ENCODE peak calls at places on chromosomes 1 and 21, in seven cellular contexts. P is H9, O is mesendoderm, K is mesenchymal stem cell, D is IMR-90, Y is H1, V is trophoblast cell. Z is an unnamed sample.

GRCh38 chr21:34579411-34579810 is 35.5 kb downstream of the RCAN1 start:
- DNase-seq in K (peak; percentile 43), D (peak; percentile 86), V (peak; percentile 44), O (no peak), Y (no peak), P (no peak), Z (no peak)

GRCh38 chr1:162676087-162676486 is 43.8 kb downstream of the DDR2 start:
- DNase-seq in K (peak; percentile 52), D (peak; percentile 70), Y (no peak), V (no peak), O (no peak), P (no peak), Z (no peak)

GRCh38 chr1:39409055-39409816 is 82.2 kb upstream of the BMP8A start:
- DNase-seq in O (peak; percentile 73), P (peak; percentile 78), V (peak; percentile 76), K (peak; percentile 76), D (peak; percentile 75), Y (peak; percentile 76), Z (peak; percentile 31)

GRCh38 chr1:223726380-223727001 is 14.2 kb downstream of the CAPN2 start:
- DNase-seq in Y (peak; percentile 64), O (peak; percentile 94), D (peak; percentile 98), V (peak; percentile 56), K (peak; percentile 98), P (peak; percentile 89), Z (no peak)

GRCh38 chr1:24960071-24960801 is 30.2 kb upstream of the RUNX3 start:
- DNase-seq in K (no peak), O (no peak), D (no peak), V (no peak), P (no peak), Y (no peak), Z (no peak)

GRCh38 chr1:17633654-17634053 is 94.2 kb downstream of the ARHGEF10L start:
- DNase-seq in P (no peak), O (no peak), D (peak; percentile 79), K (no peak), V (peak; percentile 59), Y (no peak), Z (no peak)

GRCh38 chr1:47643506-47644215 is 205.8 kb downstream of the FOXD2 start:
- DNase-seq in O (peak; percentile 26), V (no peak), Y (no peak), K (no peak), P (no peak), D (no peak), Z (no peak)

GRCh38 chr1:237032029-237032428 is 10.0 kb upstream of the RYR2 start:
- DNase-seq in K (no peak), P (peak; percentile 62), D (no peak), V (no peak), O (peak; percentile 92), Y (no peak), Z (no peak)

GRCh38 chr1:30670195-30671060 is 53.0 kb downstream of the MATN1 start:
- DNase-seq in K (no peak), Y (no peak), V (no peak), D (peak; percentile 38), O (no peak), P (no peak), Z (no peak)

GRCh38 chr1:119275145-119275929 is 93.2 kb upstream of the HAO2 start:
- DNase-seq in D (peak; percentile 67), Y (peak; percentile 59), K (peak; percentile 58), V (peak; percentile 56), P (peak; percentile 54), O (peak; percentile 67), Z (peak; percentile 52)

GRCh38 chr1:60428161-60428560 is 354.6 kb upstream of the C1orf87 start:
- DNase-seq in D (no peak), O (no peak), P (no peak), Y (no peak), V (peak; percentile 2), K (no peak), Z (no peak)

GRCh38 chr21:29626787-29627470 is 312.9 kb downstream of the GRIK1 start:
- DNase-seq in Y (no peak), O (no peak), V (no peak), D (no peak), P (no peak), K (no peak), Z (no peak)

GRCh38 chr1:178613271-178613945 is 100.5 kb downstream of the TEX35 start:
- DNase-seq in O (no peak), D (no peak), K (no peak), V (no peak), P (no peak), Y (no peak), Z (no peak)

GRCh38 chr1:160208179-160209040 is 3.2 kb downstream of the PEA15 start:
- DNase-seq in K (peak; percentile 32), O (no peak), Y (no peak), V (no peak), D (no peak), P (no peak), Z (no peak)

GRCh38 chr1:160209656-160210046 is 4.5 kb downstream of the PEA15 start:
- DNase-seq in K (no peak), D (no peak), O (peak; percentile 68), V (no peak), P (no peak), Y (no peak), Z (peak; percentile 36)

GRCh38 chr1:160209041-160209655 is 4.0 kb downstream of the PEA15 start:
- DNase-seq in D (no peak), O (no peak), V (no peak), Y (no peak), K (no peak), P (no peak), Z (no peak)

GRCh38 chr1:160210563-160210962 is 5.4 kb downstream of the PEA15 start:
- DNase-seq in O (no peak), P (no peak), K (no peak), V (no peak), D (no peak), Y (no peak), Z (no peak)

DNA sequence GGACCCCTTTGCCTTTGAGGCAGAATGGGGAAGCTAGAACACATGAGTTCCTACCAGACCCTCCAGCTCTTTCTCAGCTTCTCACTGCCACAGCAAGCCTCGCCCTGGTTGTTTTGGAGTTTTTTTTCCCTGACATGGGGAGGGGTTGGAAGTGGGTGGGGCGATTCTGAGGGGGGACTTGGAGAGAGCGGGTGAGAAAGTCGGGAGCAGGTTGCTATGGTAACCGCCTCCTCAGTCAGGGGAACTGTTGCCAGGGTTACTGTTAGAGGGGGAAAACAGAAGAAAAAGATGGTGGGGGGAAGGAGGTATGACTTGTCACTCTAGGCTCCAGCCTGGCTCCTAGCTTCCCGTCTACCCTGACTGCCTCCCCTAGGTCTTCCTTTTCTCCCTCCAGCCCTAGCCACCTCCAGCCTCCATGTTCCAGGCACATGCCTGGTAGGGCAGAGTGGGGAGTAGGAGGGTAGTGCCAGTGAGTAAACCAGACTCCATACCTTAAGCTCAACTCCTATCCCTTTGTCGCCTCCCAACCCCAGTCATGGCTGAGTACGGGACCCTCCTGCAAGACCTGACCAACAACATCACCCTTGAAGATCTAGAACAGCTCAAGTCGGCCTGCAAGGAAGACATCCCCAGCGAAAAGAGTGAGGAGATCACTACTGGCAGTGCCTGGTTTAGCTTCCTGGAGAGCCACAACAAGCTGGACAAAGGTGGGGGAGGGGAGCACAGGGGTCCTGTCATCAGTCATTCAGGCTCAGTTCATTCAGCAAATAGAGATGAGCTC is 6.0 kb downstream of the PEA15 start:
- DNase-seq in K (no peak), D (no peak), P (no peak), V (no peak), O (peak; percentile 77), Y (no peak), Z (peak; percentile 58)
- H3K4me1 ChIP-seq in K (peaks cover 31% of the 10 kb centered on the region), D (peaks cover 38% of the 10 kb centered on the region), P (peaks cover 17% of the 10 kb centered on the region), V (peaks cover 12% of the 10 kb centered on the region), O (peaks cover 21% of the 10 kb centered on the region), Y (peaks cover 15% of the 10 kb centered on the region), Z (peaks cover 53% of the 10 kb centered on the region)

DNA sequence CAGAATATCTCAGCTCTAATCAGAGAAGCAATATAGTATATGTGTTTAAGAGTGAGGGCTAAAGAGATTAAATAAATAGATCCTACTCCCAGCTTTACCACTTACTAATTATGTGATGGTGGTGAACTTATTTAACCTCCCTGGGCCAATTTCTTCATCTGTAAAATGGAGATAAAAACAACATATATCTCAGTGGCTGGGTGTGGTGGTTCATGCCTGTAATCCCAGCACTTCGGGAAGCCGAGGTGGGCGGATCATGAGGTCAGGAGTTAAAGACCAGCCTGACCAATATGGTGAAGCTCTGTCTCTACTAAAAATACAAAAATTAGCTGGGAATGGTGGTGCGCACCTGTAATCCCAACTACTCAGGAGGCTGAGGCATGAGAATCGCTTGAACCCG is 135.2 kb downstream of the SLC44A5 start:
- DNase-seq in V (no peak), O (no peak), Y (no peak), D (no peak), P (no peak), K (no peak), Z (no peak)
- H3K23ac ChIP-seq in V (no peak overlapping the region), O (no peak overlapping the region), Y (no peak overlapping the region), D (no peak overlapping the region), P (no peak overlapping the region), K (no peak overlapping the region), Z (no peak overlapping the region)

GRCh38 chr1:44442791-44443190 is 37.7 kb downstream of the RNF220 start:
- DNase-seq in K (no peak), O (no peak), Y (no peak), D (no peak), V (no peak), P (no peak), Z (no peak)
- H3K27me3 ChIP-seq in K (peaks cover 9% of the 10 kb centered on the region), O (no peaks in the 10 kb centered on the region), Y (no peaks in the 10 kb centered on the region), D (peaks cover 15% of the 10 kb centered on the region), V (no peaks in the 10 kb centered on the region), P (no peaks in the 10 kb centered on the region), Z (no peaks in the 10 kb centered on the region)

GRCh38 chr1:201504179-201504631 is 2.7 kb downstream of the CSRP1 start:
- DNase-seq in P (no peak), Y (no peak), D (peak; percentile 60), V (no peak), O (no peak), K (peak; percentile 47), Z (no peak)

GRCh38 chr1:201506092-201506491 is 831 bp downstream of the CSRP1 start:
- DNase-seq in O (no peak), K (no peak), D (no peak), Y (no peak), V (no peak), P (no peak), Z (no peak)

GRCh38 chr1:201505505-201505893 is 1.4 kb downstream of the CSRP1 start:
- DNase-seq in K (peak; percentile 72), V (no peak), P (peak; percentile 49), O (peak; percentile 76), Y (no peak), D (peak; percentile 76), Z (no peak)

GRCh38 chr1:201503397-201504176 is 3.3 kb downstream of the CSRP1 start:
- DNase-seq in K (peak; percentile 99), D (peak; percentile 100), Y (no peak), P (peak; percentile 67), O (peak; percentile 93), V (peak; percentile 95), Z (no peak)

DNA sequence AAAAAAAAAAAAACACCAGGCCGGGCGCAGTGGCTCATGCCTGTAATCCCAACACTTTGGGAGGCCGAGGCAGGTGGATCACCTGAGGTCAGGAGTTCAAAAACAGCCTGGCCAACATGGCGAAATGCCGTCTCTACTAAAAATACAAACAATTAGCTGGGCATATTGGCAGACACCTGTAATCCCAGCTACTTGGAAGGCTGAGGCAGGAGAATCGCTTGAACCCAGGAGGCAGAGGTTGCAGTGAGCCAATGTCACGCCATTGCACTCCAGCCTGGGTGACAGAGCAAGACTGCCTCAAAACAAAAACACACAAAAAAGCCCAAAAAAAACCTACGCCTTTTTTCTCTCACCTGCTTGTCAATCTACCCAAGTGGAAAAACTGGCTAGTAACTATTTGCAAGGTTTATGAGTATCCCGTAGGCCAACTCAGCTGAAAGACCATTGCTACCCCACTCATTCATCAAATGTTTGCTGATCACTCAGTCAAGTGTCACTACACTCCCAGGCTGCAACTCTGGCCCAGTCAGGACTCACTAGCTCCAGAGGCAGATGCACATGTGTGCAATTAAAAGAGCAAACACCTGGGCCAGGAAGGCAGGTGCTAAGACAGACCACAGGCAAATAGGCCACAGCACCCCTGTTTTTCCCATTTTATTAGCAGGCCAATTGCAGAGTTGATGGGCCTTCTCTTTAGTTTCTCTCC is 2.0 kb downstream of the CSRP1 start:
- DNase-seq in P (no peak), Y (no peak), K (no peak), O (no peak), V (no peak), D (no peak), Z (no peak)
- H3K4me1 ChIP-seq in P (peaks cover 8% of the 10 kb centered on the region), Y (peaks cover 13% of the 10 kb centered on the region), K (peaks cover 24% of the 10 kb centered on the region), O (peaks cover 13% of the 10 kb centered on the region), V (peaks cover 59% of the 10 kb centered on the region), D (peaks cover 46% of the 10 kb centered on the region), Z (peaks cover 24% of the 10 kb centered on the region)